ENCODE peak calls at places on chromosome 7, in nine cellular contexts. Q is GM13977; I is AG20443; J is MV-4-11; C is smooth muscle cell of the brain vasculature; R is activated naive CD4-positive, alpha-beta T cell; E is fibroblast of lung; Y is Caco-2; H is hippocampal formation. N is an unnamed sample.

GRCh38 chr7:24713039-24713793 is 44.0 kb downstream of the GSDME start:
- DNase-seq in I (no peak), E (no peak), R (no peak), C (no peak), Y (no peak), H (no peak), J (no peak), Q (no peak), N (no peak)

GRCh38 chr7:148286150-148286549 is 304.4 kb upstream of the C7orf33 start:
- DNase-seq in Y (peak; percentile 47), C (no peak), H (peak; percentile 19), R (no peak), I (no peak), Q (no peak), J (peak; percentile 2), E (no peak), N (no peak)

GRCh38 chr7:113367187-113367586 is 248.8 kb upstream of the SMIM30 start:
- DNase-seq in I (no peak), H (no peak), E (no peak), Y (no peak), J (no peak), C (no peak), Q (no peak), R (no peak), N (no peak)

GRCh38 chr7:158467562-158467961 is 120.1 kb downstream of the PTPRN2 start:
- DNase-seq in I (no peak), Y (no peak), Q (no peak), R (no peak), J (no peak), E (no peak), C (no peak), H (no peak), N (no peak)

GRCh38 chr7:27767374-27767773 is 27.4 kb downstream of the TAX1BP1 start:
- DNase-seq in E (peak; percentile 64), C (no peak), Q (no peak), H (no peak), R (no peak), I (no peak), Y (no peak), J (no peak), N (no peak)

GRCh38 chr7:158611541-158611940 is 23.9 kb upstream of the PTPRN2 start:
- DNase-seq in C (no peak), E (no peak), R (no peak), Y (no peak), I (no peak), H (no peak), Q (no peak), J (no peak), N (peak; percentile 19)

GRCh38 chr7:112744818-112745217 is 45.4 kb downstream of the TMEM168 start:
- DNase-seq in E (no peak), Y (no peak), H (no peak), J (no peak), R (no peak), C (no peak), I (no peak), Q (no peak), N (no peak)

GRCh38 chr7:54161621-54162020 is 380.6 kb upstream of the VSTM2A start:
- DNase-seq in H (no peak), Y (no peak), Q (no peak), E (no peak), C (no peak), I (no peak), J (peak; percentile 2), R (no peak), N (no peak)

GRCh38 chr7:7761340-7761973 is 43.0 kb upstream of the RPA3 start:
- DNase-seq in I (peak; percentile 30), C (peak; percentile 47), R (no peak), J (peak; percentile 21), Y (no peak), H (no peak), Q (peak; percentile 23), E (peak; percentile 59), N (peak; percentile 35)

GRCh38 chr7:33837356-33837851 is 67.9 kb upstream of the BMPER start:
- DNase-seq in Y (no peak), H (no peak), I (no peak), C (no peak), E (no peak), R (no peak), J (no peak), Q (no peak), N (no peak)

GRCh38 chr7:2938514-2939192 is 94.5 kb upstream of the GNA12 start:
- DNase-seq in R (no peak), Y (peak; percentile 30), H (no peak), Q (no peak), I (no peak), C (no peak), J (no peak), E (no peak), N (no peak)

GRCh38 chr7:45404622-45405021 is 169.5 kb upstream of the ADCY1 start:
- DNase-seq in Q (no peak), H (no peak), R (no peak), Y (no peak), J (peak; percentile 61), I (no peak), C (no peak), E (no peak), N (no peak)

GRCh38 chr7:130932667-130933432 is 198.8 kb upstream of the KLF14 start:
- DNase-seq in Q (no peak), C (no peak), I (no peak), E (no peak), H (no peak), J (no peak), R (no peak), Y (no peak), N (no peak)

GRCh38 chr7:39825391-39825790 is 124.7 kb upstream of the CDK13 start:
- DNase-seq in R (no peak), E (no peak), C (no peak), I (no peak), Q (no peak), H (no peak), Y (no peak), J (peak; percentile 26), N (no peak)

GRCh38 chr7:73706122-73707044 is 13.1 kb downstream of the STX1A start:
- DNase-seq in H (no peak), Y (no peak), I (no peak), E (peak; percentile 74), R (no peak), C (no peak), J (no peak), Q (no peak), N (no peak)

GRCh38 chr7:1719913-1720312 is 49.8 kb downstream of the ELFN1 start:
- DNase-seq in C (no peak), I (no peak), H (no peak), Q (no peak), E (no peak), Y (no peak), J (no peak), R (no peak), N (no peak)

GRCh38 chr7:28316489-28316888 is 95.8 kb upstream of the CREB5 start:
- DNase-seq in J (no peak), E (peak; percentile 70), R (no peak), Q (no peak), H (no peak), C (no peak), Y (no peak), I (peak; percentile 57), N (no peak)

GRCh38 chr7:150656047-150656446 is 23.9 kb upstream of the GIMAP6 start:
- DNase-seq in I (no peak), Q (no peak), J (no peak), H (no peak), Y (no peak), E (no peak), R (no peak), C (no peak), N (no peak)

GRCh38 chr7:155483245-155483644 is 25.3 kb downstream of the EN2 start:
- DNase-seq in R (no peak), I (no peak), C (no peak), Y (no peak), J (peak; percentile 11), E (no peak), H (no peak), Q (no peak), N (no peak)